ENCODE peak calls at places on chromosomes 5 and 9, in five cellular contexts. L is H9, Z is H1, W is neuronal stem cell, H is trophoblast cell. A is an unnamed sample.

GRCh38 chr5:1412163-1412562 is 33.1 kb downstream of the SLC6A3 start:
- DNase-seq in L (no peak), Z (no peak), W (no peak), H (no peak), A (no peak)

GRCh38 chr5:115246361-115246991 is 16.2 kb downstream of the PGGT1B start:
- DNase-seq in L (no peak), Z (no peak), W (peak; percentile 26), H (no peak), A (peak; percentile 57)

GRCh38 chr9:120383999-120384924 is 195.7 kb downstream of the CDK5RAP2 start:
- DNase-seq in L (no peak), Z (no peak), W (peak; percentile 37), H (no peak), A (no peak)

GRCh38 chr9:111970827-111971226 is 74.2 kb downstream of the UGCG start:
- DNase-seq in L (no peak), Z (no peak), W (no peak), H (peak; percentile 96), A (no peak)

GRCh38 chr5:168377525-168377924 is 86.1 kb downstream of the WWC1 start:
- DNase-seq in L (no peak), Z (no peak), W (no peak), H (no peak), A (no peak)

GRCh38 chr5:177372910-177373309 is 11.3 kb upstream of the SLC34A1 start:
- DNase-seq in L (no peak), Z (no peak), W (no peak), H (no peak), A (no peak)

GRCh38 chr9:136695435-136695895 is 8.2 kb upstream of the AGPAT2 start:
- DNase-seq in L (no peak), Z (no peak), W (no peak), H (no peak), A (no peak)

GRCh38 chr9:98899399-98900056 is 44.2 kb upstream of the COL15A1 start:
- DNase-seq in L (no peak), Z (no peak), W (no peak), H (no peak), A (peak; percentile 83)

GRCh38 chr5:61467766-61468482 is 135.9 kb downstream of the ZSWIM6 start:
- DNase-seq in L (no peak), Z (no peak), W (peak; percentile 23), H (no peak), A (peak; percentile 33)

GRCh38 chr5:63963080-63963735 is 963 bp upstream of the HTR1A start:
- DNase-seq in L (peak; percentile 73), Z (no peak), W (peak; percentile 82), H (peak; percentile 26), A (peak; percentile 75)

GRCh38 chr5:52705720-52706119 is 82.0 kb upstream of the ITGA1 start:
- DNase-seq in L (no peak), Z (no peak), W (no peak), H (no peak), A (peak; percentile 49)

GRCh38 chr5:125276121-125276520 is 529.7 kb upstream of the ZNF608 start:
- DNase-seq in L (no peak), Z (no peak), W (no peak), H (no peak), A (no peak)

GRCh38 chr5:156779436-156779835 is 70.7 kb upstream of the PPP1R2B start:
- DNase-seq in L (no peak), Z (no peak), W (no peak), H (no peak), A (no peak)

GRCh38 chr9:129609486-129610192 is 11.3 kb downstream of the C9orf50 start:
- DNase-seq in L (no peak), Z (no peak), W (no peak), H (no peak), A (peak; percentile 53)

GRCh38 chr5:170067574-170068170 is 38.0 kb upstream of the FOXI1 start:
- DNase-seq in L (no peak), Z (no peak), W (no peak), H (no peak), A (no peak)

GRCh38 chr5:167511-167910 is 23.8 kb upstream of the LRRC14B start:
- DNase-seq in L (peak; percentile 25), Z (no peak), W (no peak), H (no peak), A (peak; percentile 59)

GRCh38 chr5:141637266-141637692 is 482 bp downstream of the RELL2 start:
- DNase-seq in L (no peak), Z (no peak), W (peak; percentile 26), H (peak; percentile 71), A (no peak)

GRCh38 chr5:169091396-169091980 is 209.5 kb downstream of the SLIT3 start:
- DNase-seq in L (no peak), Z (no peak), W (no peak), H (no peak), A (no peak)

GRCh38 chr5:57176350-57176857 is 2.5 kb downstream of the GPBP1 start:
- DNase-seq in L (no peak), Z (no peak), W (no peak), H (no peak), A (peak; percentile 74)

GRCh38 chr5:307794-308579 is 13.5 kb upstream of the AHRR start:
- DNase-seq in L (no peak), Z (no peak), W (no peak), H (no peak), A (no peak)

GRCh38 chr5:162429161-162429560 is 361.6 kb downstream of the GABRG2 start:
- DNase-seq in L (no peak), Z (no peak), W (no peak), H (no peak), A (no peak)
- H2BK12ac ChIP-seq in L (no peak overlapping the region), Z (no peak overlapping the region), W (no peak overlapping the region), H (no peak overlapping the region), A (no peak overlapping the region)

DNA sequence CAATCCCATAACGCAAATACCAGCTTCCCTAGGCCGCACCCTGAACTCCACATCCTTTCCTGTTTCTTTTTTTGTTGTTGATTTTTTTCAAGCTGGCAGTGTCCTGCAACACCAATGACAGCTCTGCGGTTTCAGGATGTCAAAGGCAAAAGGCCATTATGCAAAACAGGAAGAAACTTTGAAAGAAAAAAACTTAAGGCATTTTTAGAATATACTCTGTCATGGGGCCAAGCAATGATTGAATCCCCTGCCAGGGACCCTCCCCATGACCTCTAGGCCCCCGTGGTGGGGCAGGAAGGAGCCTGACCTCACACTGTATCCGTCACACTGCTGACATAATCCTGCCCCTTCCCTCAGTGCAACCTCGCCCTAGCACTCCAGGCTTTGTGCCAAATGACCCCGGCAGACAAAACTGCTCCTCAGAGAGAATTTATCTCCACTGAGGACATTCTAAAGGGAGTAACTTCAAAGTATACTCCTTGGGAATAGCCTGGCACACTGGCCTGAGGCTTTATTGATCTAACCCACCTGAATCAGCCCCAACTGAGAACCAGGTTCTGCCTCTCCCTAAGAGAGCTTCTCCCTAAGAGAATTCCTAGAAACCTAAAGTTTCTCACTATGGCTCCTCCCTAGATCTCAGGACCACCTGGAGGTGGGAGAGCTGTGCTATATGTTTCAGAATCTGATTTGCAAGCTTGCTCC is 7.9 kb downstream of the B4GALT1 start:
- DNase-seq in L (no peak), Z (no peak), W (no peak), H (no peak), A (peak; percentile 73)
- H2AK5ac ChIP-seq in L (no peak overlapping the region), Z (no peak overlapping the region), W (no peak overlapping the region), H (peak overlapping the region; percentile 90), A (peak overlapping the region; percentile 90)

GRCh38 chr5:78151594-78152271 is 142.8 kb downstream of the AP3B1 start:
- DNase-seq in L (no peak), Z (no peak), W (no peak), H (no peak), A (no peak)
- H2BK12ac ChIP-seq in L (no peak overlapping the region), Z (no peak overlapping the region), W (no peak overlapping the region), H (no peak overlapping the region), A (no peak overlapping the region)

DNA sequence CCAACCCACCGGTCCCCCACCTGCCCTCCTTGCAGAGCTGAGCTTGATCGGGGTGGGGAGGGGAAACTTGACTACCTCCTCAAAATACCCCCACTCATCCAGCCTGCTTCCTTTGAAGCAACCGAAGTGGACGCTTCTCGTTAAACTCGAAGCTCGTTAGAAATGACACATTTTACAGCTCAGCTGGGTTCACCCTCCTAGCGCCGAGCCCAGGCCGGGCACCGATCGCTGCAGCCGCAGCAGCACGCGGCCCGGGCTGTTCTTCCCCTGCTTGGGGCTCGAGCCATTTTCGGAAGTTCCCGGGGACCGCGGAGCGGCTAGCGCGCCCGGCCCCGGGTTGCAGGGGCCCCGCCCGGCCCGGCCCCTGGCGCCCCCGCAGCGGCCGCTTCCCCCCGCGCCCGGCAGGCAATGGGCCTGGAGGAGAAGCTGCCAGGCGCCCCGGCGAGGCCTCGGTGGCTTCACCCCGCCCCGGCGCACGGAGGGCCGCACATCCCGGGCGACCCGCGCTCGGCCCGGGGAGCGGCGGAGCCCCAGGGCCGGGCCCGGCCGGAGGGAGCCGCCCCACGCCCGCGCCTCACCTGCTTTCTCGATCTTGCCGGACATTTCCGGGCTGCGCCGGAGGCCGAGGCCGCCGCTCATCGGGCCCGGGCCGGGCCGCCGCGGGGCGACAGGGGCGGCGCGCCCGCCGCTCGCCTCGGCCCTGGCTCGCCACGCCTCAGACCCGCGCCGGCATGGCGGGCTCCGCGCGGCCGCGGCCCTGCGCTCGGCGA is 499 bp downstream of the RAPGEF1 start:
- DNase-seq in L (no peak), Z (no peak), W (peak; percentile 14), H (no peak), A (no peak)
- H2AK5ac ChIP-seq in L (no peak overlapping the region), Z (no peak overlapping the region), W (peak overlapping the region; percentile 81), H (peak overlapping the region; percentile 73), A (no peak overlapping the region)

GRCh38 chr5:5708367-5708919 is 286.0 kb downstream of the ICE1 start:
- DNase-seq in L (no peak), Z (no peak), W (no peak), H (no peak), A (no peak)

GRCh38 chr5:5711112-5711511 is 288.6 kb downstream of the ICE1 start:
- DNase-seq in L (no peak), Z (no peak), W (no peak), H (no peak), A (no peak)

GRCh38 chr5:5705010-5705409 is 282.5 kb downstream of the ICE1 start:
- DNase-seq in L (no peak), Z (no peak), W (no peak), H (no peak), A (no peak)

DNA sequence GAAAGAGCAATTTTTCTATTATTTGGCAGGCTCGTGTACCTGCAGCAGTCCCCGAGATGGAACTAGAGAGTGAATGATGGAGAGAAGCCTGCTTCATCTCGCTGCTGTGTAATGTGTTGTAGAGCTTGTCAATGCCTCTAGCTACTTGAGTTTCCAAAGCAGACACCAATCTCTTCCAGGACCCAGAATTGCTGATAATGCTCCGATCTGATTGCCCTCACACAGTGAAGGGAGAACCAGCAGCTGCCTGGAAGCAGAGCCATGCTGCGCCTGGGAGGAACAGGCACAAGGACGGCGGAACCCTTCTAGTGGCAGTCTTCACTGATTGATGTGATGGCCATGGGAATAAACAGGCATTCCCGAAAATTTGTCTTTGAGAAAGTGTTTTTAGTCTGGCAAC is 288.0 kb downstream of the ICE1 start:
- DNase-seq in L (no peak), Z (no peak), W (no peak), H (no peak), A (no peak)
- H2BK12ac ChIP-seq in L (no peak overlapping the region), Z (no peak overlapping the region), W (no peak overlapping the region), H (no peak overlapping the region), A (no peak overlapping the region)

A was measured in mesenchymal stem cell.